ENCODE peak calls at places on chromosomes 12 and 14, in four cellular contexts. X is left ventricle myocardium inferior, O is IMR-90, L is tibial artery. H is an unnamed sample.
A peak's percentile ranks its signal among the peaks of the same experiment; 100 is the strongest.

GRCh38 chr12:40692617-40693502 is 621 bp downstream of the CNTN1 start:
- DNase-seq in X (no peak), O (no peak), L (no peak), H (peak; percentile 75)

GRCh38 chr14:96554315-96554910 is 52.2 kb downstream of the PAPOLA start:
- DNase-seq in O (no peak), L (no peak), X (no peak), H (no peak)

GRCh38 chr14:97705976-97706375 is 908.8 kb downstream of the VRK1 start:
- DNase-seq in O (no peak), L (no peak), X (no peak), H (no peak)

GRCh38 chr12:26935636-26936378 is 2.0 kb downstream of the INTS13 start:
- DNase-seq in X (no peak), L (no peak), O (no peak), H (no peak)

GRCh38 chr12:126726481-126727217 is 1540.3 kb upstream of the TMEM132C start:
- DNase-seq in O (no peak), X (no peak), L (no peak), H (no peak)

GRCh38 chr12:45671254-45671653 is 58.3 kb upstream of the ARID2 start:
- DNase-seq in L (no peak), X (no peak), O (peak; percentile 79), H (no peak)

GRCh38 chr14:66746316-66747006 is 238.5 kb downstream of the GPHN start:
- DNase-seq in O (peak; percentile 58), L (no peak), X (no peak), H (no peak)

GRCh38 chr14:87045956-87046355 is 947.0 kb downstream of the GALC start:
- DNase-seq in L (no peak), O (no peak), X (no peak), H (no peak)

GRCh38 chr14:67166450-67166853 is 22.8 kb upstream of the GARIN2 start:
- DNase-seq in O (peak; percentile 58), L (no peak), X (no peak), H (no peak)

GRCh38 chr12:26838888-26839416 is 6.0 kb upstream of the ITPR2 start:
- DNase-seq in X (no peak), L (no peak), O (no peak), H (no peak)

GRCh38 chr12:95385246-95385645 is 88.7 kb upstream of the METAP2 start:
- DNase-seq in O (peak; percentile 8), X (peak; percentile 17), L (no peak), H (no peak)

GRCh38 chr12:70049596-70050360 is 193.5 kb upstream of the CNOT2 start:
- DNase-seq in X (no peak), O (no peak), L (no peak), H (no peak)
- H3K4me1 ChIP-seq in X (peaks cover 8% of the 10 kb centered on the region), O (no peaks in the 10 kb centered on the region), L (no peaks in the 10 kb centered on the region), H (no peaks in the 10 kb centered on the region)

DNA sequence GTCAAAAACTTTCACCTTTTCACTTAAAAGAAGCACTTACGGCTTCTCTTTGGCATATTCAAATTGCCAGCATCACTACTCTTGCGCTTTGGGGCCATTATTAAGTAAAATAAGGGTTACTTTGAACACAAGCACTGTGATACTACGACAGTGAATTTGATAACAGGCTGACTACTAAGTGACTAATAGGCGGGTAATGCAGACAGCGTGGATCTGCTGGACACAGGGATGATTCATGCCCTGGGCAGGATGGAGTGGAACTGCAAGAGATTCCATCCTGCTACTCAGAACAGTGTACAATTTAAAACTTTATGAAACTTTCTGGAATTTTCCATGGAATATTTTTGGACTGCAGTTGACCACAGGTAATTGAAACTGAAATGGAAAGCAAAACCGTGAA is 45.9 kb downstream of the YEATS4 start:
- DNase-seq in O (peak; percentile 98), X (no peak), L (peak; percentile 33), H (no peak)
- TF ChIP-seq CTCF in O (no peak), X (no peak), L (no peak), H (no peak)

DNA sequence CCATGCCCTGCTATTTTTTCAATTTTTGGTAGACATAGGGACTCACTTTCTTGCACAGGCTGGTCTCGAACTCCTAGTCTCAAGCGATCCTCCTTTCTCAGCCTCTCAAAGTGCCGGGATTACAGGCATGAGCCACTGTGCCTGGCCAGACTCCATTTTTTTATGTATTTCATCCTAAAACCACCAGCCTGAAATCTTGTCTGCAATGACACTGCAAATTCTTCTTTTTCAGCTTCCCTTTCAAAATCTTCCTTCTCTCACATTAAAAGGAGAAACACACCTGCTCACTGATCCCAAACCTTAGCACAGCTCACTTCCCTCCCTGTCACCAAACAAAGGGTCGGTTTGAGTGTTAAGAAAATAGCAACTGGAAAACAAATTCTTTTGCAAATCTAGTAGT is 62.6 kb downstream of the PPP2R5E start:
- DNase-seq in X (no peak), O (no peak), L (no peak), H (no peak)
- H3K4me1 ChIP-seq in X (peaks cover 62% of the 10 kb centered on the region), O (peaks cover 6% of the 10 kb centered on the region), L (peaks cover 26% of the 10 kb centered on the region), H (peaks cover 40% of the 10 kb centered on the region)

DNA sequence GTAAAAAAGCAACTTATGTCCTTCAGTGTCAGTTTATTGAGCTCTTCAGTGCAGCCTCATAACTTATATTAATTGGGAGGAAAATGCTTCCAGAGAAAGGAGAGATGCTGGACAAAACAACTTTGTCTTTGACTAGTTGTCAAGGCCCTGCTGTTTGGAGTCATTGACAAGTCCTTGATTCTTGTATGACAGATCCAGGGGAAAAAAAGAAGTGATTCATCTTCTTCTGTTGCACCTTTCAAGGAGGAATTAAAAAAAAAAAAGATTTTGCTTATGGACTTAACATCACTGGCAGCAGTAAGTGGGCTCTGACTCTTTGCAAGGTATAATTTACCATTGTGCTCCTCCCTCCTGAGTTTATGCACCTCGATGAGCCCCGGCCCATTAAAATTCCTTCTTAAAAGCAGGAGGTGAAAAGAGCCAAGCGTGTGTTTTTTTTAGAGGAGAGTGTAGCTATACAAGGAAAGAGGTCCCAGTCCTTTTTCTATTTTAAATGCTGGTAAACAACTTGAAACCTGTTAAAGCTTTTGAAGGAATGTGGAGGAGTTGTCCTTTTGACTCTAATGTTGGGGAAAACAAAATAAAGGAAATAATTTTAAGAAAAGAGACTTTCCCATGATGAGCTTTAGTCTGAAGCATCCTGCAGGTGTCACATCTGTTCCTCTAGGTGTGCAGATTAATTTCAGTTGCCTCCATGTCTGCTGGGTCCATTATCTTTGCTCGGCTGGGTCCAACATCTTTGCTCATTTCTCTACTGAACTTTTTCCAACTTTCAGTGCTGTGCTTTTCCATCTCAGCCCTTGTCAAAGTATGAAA is 431.6 kb downstream of the RAD51B start:
- DNase-seq in L (no peak), X (no peak), O (no peak), H (no peak)
- TF ChIP-seq CTCF in L (no peak), X (no peak), O (no peak), H (no peak)

DNA sequence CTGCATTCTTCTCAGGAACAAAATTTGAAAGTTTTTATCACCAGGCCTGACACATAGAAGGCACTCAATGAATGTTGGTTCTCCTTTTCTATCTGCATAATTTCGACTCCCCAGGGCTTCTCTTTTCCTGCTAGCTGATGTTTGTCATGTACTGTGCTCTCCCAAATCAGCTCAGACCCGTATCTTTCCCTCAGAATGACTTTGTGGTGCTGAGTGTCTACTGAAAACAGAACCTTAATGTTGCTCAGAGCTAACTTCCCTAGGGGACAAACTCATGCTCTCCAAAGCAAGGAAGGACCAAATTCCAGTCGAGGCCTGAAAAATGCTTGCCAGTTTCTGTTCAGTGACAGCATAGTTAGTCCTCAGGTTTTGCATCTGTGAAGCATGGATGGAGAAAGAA is 1.9 kb downstream of the ARHGDIB start:
- DNase-seq in O (no peak), L (no peak), X (no peak), H (no peak)
- H3K4me1 ChIP-seq in O (peaks cover 3% of the 10 kb centered on the region), L (peaks cover 30% of the 10 kb centered on the region), X (peaks cover 86% of the 10 kb centered on the region), H (peaks cover 24% of the 10 kb centered on the region)

GRCh38 chr12:130860311-130860710 is 11.6 kb upstream of the RAN start:
- DNase-seq in O (no peak), L (no peak), X (no peak), H (no peak)

GRCh38 chr12:130862161-130862560 is 9.7 kb upstream of the RAN start:
- DNase-seq in L (no peak), X (no peak), O (no peak), H (no peak)

GRCh38 chr12:130868412-130868811 is 3.5 kb upstream of the RAN start:
- DNase-seq in L (no peak), O (no peak), X (no peak), H (no peak)

GRCh38 chr12:130859128-130859527 is 12.7 kb upstream of the RAN start:
- DNase-seq in X (no peak), L (no peak), O (no peak), H (no peak)

GRCh38 chr12:130863298-130863697 is 8.6 kb upstream of the RAN start:
- DNase-seq in L (no peak), O (no peak), X (no peak), H (no peak)
- TF ChIP-seq CTCF in L (no peak), O (no peak), X (no peak), H (no peak)

H was measured in upper lobe of right lung.